ENCODE peak calls at places on chromosomes 7 and 10, in four cellular contexts. One of them, this sample, is unnamed.

GRCh38 chr10:132931258-132931657 is 11.1 kb downstream of the CFAP46 start:
- DNase-seq in left colon: no peak
- DNase-seq in HEK293T: no peak
- DNase-seq in natural killer cell treated with Interleukin-12 subunit alpha and Interleukin-12 subunit beta and Interleukin-15 and Interleukin-18, amount 100 ng/mL, for 72 hours: peak
- DNase-seq in this sample: no peak

GRCh38 chr7:55304363-55304762 is 60.8 kb upstream of the LANCL2 start:
- DNase-seq in left colon: no peak
- DNase-seq in HEK293T: no peak
- DNase-seq in natural killer cell treated with Interleukin-12 subunit alpha and Interleukin-12 subunit beta and Interleukin-15 and Interleukin-18, amount 100 ng/mL, for 72 hours: no peak
- DNase-seq in this sample: no peak

GRCh38 chr7:128323489-128324362 is 20.0 kb downstream of the RBM28 start:
- DNase-seq in left colon: no peak
- DNase-seq in HEK293T: no peak
- DNase-seq in natural killer cell treated with Interleukin-12 subunit alpha and Interleukin-12 subunit beta and Interleukin-15 and Interleukin-18, amount 100 ng/mL, for 72 hours: no peak
- DNase-seq in this sample: no peak

GRCh38 chr10:122018951-122019413 is 30.0 kb downstream of the TACC2 start:
- DNase-seq in left colon: peak
- DNase-seq in HEK293T: peak
- DNase-seq in natural killer cell treated with Interleukin-12 subunit alpha and Interleukin-12 subunit beta and Interleukin-15 and Interleukin-18, amount 100 ng/mL, for 72 hours: no peak
- DNase-seq in this sample: peak

GRCh38 chr7:66558660-66559465 is 69.8 kb upstream of the KCTD7 start:
- DNase-seq in left colon: no peak
- DNase-seq in HEK293T: no peak
- DNase-seq in natural killer cell treated with Interleukin-12 subunit alpha and Interleukin-12 subunit beta and Interleukin-15 and Interleukin-18, amount 100 ng/mL, for 72 hours: no peak
- DNase-seq in this sample: peak

GRCh38 chr10:129831150-129831549 is 132.9 kb downstream of the EBF3 start:
- DNase-seq in left colon: no peak
- DNase-seq in HEK293T: no peak
- DNase-seq in natural killer cell treated with Interleukin-12 subunit alpha and Interleukin-12 subunit beta and Interleukin-15 and Interleukin-18, amount 100 ng/mL, for 72 hours: no peak
- DNase-seq in this sample: no peak

GRCh38 chr10:12876266-12876665 is 125.2 kb downstream of the CCDC3 start:
- DNase-seq in left colon: no peak
- DNase-seq in HEK293T: no peak
- DNase-seq in natural killer cell treated with Interleukin-12 subunit alpha and Interleukin-12 subunit beta and Interleukin-15 and Interleukin-18, amount 100 ng/mL, for 72 hours: no peak
- DNase-seq in this sample: no peak

GRCh38 chr7:158924956-158925355 is 68.6 kb downstream of the DYNC2I1 start:
- DNase-seq in left colon: no peak
- DNase-seq in HEK293T: no peak
- DNase-seq in natural killer cell treated with Interleukin-12 subunit alpha and Interleukin-12 subunit beta and Interleukin-15 and Interleukin-18, amount 100 ng/mL, for 72 hours: no peak
- DNase-seq in this sample: no peak

GRCh38 chr10:20254078-20254477 is 437.8 kb downstream of the PLXDC2 start:
- DNase-seq in left colon: no peak
- DNase-seq in HEK293T: no peak
- DNase-seq in natural killer cell treated with Interleukin-12 subunit alpha and Interleukin-12 subunit beta and Interleukin-15 and Interleukin-18, amount 100 ng/mL, for 72 hours: no peak
- DNase-seq in this sample: no peak

GRCh38 chr7:143308632-143309031 is 7.3 kb upstream of the CLCN1 start:
- DNase-seq in left colon: no peak
- DNase-seq in HEK293T: no peak
- DNase-seq in natural killer cell treated with Interleukin-12 subunit alpha and Interleukin-12 subunit beta and Interleukin-15 and Interleukin-18, amount 100 ng/mL, for 72 hours: no peak
- DNase-seq in this sample: no peak

GRCh38 chr7:101582971-101583370 is 46.1 kb downstream of the MYL10 start:
- DNase-seq in left colon: no peak
- DNase-seq in HEK293T: no peak
- DNase-seq in natural killer cell treated with Interleukin-12 subunit alpha and Interleukin-12 subunit beta and Interleukin-15 and Interleukin-18, amount 100 ng/mL, for 72 hours: no peak
- DNase-seq in this sample: no peak

GRCh38 chr10:117638664-117639200 is 96.2 kb downstream of the EMX2 start:
- DNase-seq in left colon: no peak
- DNase-seq in HEK293T: no peak
- DNase-seq in natural killer cell treated with Interleukin-12 subunit alpha and Interleukin-12 subunit beta and Interleukin-15 and Interleukin-18, amount 100 ng/mL, for 72 hours: no peak
- DNase-seq in this sample: no peak

GRCh38 chr10:14611971-14612693 is 162.6 kb downstream of the FAM107B start:
- DNase-seq in left colon: no peak
- DNase-seq in HEK293T: no peak
- DNase-seq in natural killer cell treated with Interleukin-12 subunit alpha and Interleukin-12 subunit beta and Interleukin-15 and Interleukin-18, amount 100 ng/mL, for 72 hours: no peak
- DNase-seq in this sample: no peak

GRCh38 chr10:90968448-90969086 is 47.7 kb upstream of the ANKRD1 start:
- DNase-seq in left colon: no peak
- DNase-seq in HEK293T: no peak
- DNase-seq in natural killer cell treated with Interleukin-12 subunit alpha and Interleukin-12 subunit beta and Interleukin-15 and Interleukin-18, amount 100 ng/mL, for 72 hours: no peak
- DNase-seq in this sample: no peak

This sample was measured in transverse colon.